ENCODE peak calls at places on chromosome 16, in five cellular contexts. One of them, this sample, is unnamed.
A peak's percentile ranks its signal among the peaks of the same experiment; 100 is the strongest.

GRCh38 chr16:5003211-5003610 is 30.5 kb downstream of the NAGPA start:
- ATAC-seq in RWPE2: no peak
- ATAC-seq in heart left ventricle: peak; percentile 28
- ATAC-seq in lung: no peak
- ATAC-seq in upper lobe of left lung: no peak
- ATAC-seq in this sample: no peak

GRCh38 chr16:12095275-12096161 is 119.0 kb downstream of the SNX29 start:
- ATAC-seq in RWPE2: no peak
- ATAC-seq in heart left ventricle: peak; percentile 57
- ATAC-seq in lung: peak; percentile 37
- ATAC-seq in upper lobe of left lung: peak; percentile 75
- ATAC-seq in this sample: peak; percentile 52

GRCh38 chr16:85911531-85911930 is 12.6 kb downstream of the IRF8 start:
- ATAC-seq in RWPE2: no peak
- ATAC-seq in heart left ventricle: no peak
- ATAC-seq in lung: no peak
- ATAC-seq in upper lobe of left lung: no peak
- ATAC-seq in this sample: no peak

GRCh38 chr16:11175850-11176341 is 80.1 kb downstream of the SOCS1 start:
- ATAC-seq in RWPE2: no peak
- ATAC-seq in heart left ventricle: no peak
- ATAC-seq in lung: no peak
- ATAC-seq in upper lobe of left lung: no peak
- ATAC-seq in this sample: no peak

GRCh38 chr16:10121496-10121895 is 60.7 kb downstream of the GRIN2A start:
- ATAC-seq in RWPE2: peak; percentile 78
- ATAC-seq in heart left ventricle: no peak
- ATAC-seq in lung: no peak
- ATAC-seq in upper lobe of left lung: no peak
- ATAC-seq in this sample: no peak

GRCh38 chr16:1972490-1972877 is 631 bp downstream of the TBL3 start:
- ATAC-seq in RWPE2: peak; percentile 23
- ATAC-seq in heart left ventricle: no peak
- ATAC-seq in lung: no peak
- ATAC-seq in upper lobe of left lung: peak; percentile 1
- ATAC-seq in this sample: no peak

GRCh38 chr16:20114356-20114755 is 40.7 kb upstream of the GPR139 start:
- ATAC-seq in RWPE2: peak; percentile 98
- ATAC-seq in heart left ventricle: no peak
- ATAC-seq in lung: no peak
- ATAC-seq in upper lobe of left lung: no peak
- ATAC-seq in this sample: no peak

GRCh38 chr16:70331588-70332358 is 14.9 kb upstream of the DDX19A start:
- ATAC-seq in RWPE2: peak; percentile 79
- ATAC-seq in heart left ventricle: peak; percentile 72
- ATAC-seq in lung: no peak
- ATAC-seq in upper lobe of left lung: no peak
- ATAC-seq in this sample: peak; percentile 53

GRCh38 chr16:1583180-1583579 is 28.7 kb downstream of the IFT140 start:
- ATAC-seq in RWPE2: no peak
- ATAC-seq in heart left ventricle: no peak
- ATAC-seq in lung: no peak
- ATAC-seq in upper lobe of left lung: no peak
- ATAC-seq in this sample: no peak

GRCh38 chr16:12539185-12539929 is 264.3 kb downstream of the CPPED1 start:
- ATAC-seq in RWPE2: no peak
- ATAC-seq in heart left ventricle: no peak
- ATAC-seq in lung: no peak
- ATAC-seq in upper lobe of left lung: no peak
- ATAC-seq in this sample: no peak

GRCh38 chr16:82070656-82071369 is 35.8 kb downstream of the HSD17B2 start:
- ATAC-seq in RWPE2: peak; percentile 95
- ATAC-seq in heart left ventricle: no peak
- ATAC-seq in lung: no peak
- ATAC-seq in upper lobe of left lung: no peak
- ATAC-seq in this sample: no peak

GRCh38 chr16:11781773-11782172 is 15.3 kb downstream of the ZC3H7A start:
- ATAC-seq in RWPE2: peak; percentile 88
- ATAC-seq in heart left ventricle: no peak
- ATAC-seq in lung: no peak
- ATAC-seq in upper lobe of left lung: no peak
- ATAC-seq in this sample: no peak

GRCh38 chr16:17467923-17468540 is 2.7 kb downstream of the XYLT1 start:
- ATAC-seq in RWPE2: no peak
- ATAC-seq in heart left ventricle: peak; percentile 71
- ATAC-seq in lung: peak; percentile 31
- ATAC-seq in upper lobe of left lung: peak; percentile 57
- ATAC-seq in this sample: no peak

GRCh38 chr16:17245727-17246576 is 224.8 kb downstream of the XYLT1 start:
- ATAC-seq in RWPE2: no peak
- ATAC-seq in heart left ventricle: no peak
- ATAC-seq in lung: no peak
- ATAC-seq in upper lobe of left lung: no peak
- ATAC-seq in this sample: no peak

GRCh38 chr16:57815987-57816745 is 13.9 kb upstream of the KIFC3 start:
- ATAC-seq in RWPE2: peak; percentile 82
- ATAC-seq in heart left ventricle: peak; percentile 94
- ATAC-seq in lung: peak; percentile 81
- ATAC-seq in upper lobe of left lung: peak; percentile 95
- ATAC-seq in this sample: peak; percentile 95

GRCh38 chr16:3472878-3473595 is 22.3 kb downstream of the C16orf90 start:
- ATAC-seq in RWPE2: no peak
- ATAC-seq in heart left ventricle: no peak
- ATAC-seq in lung: no peak
- ATAC-seq in upper lobe of left lung: no peak
- ATAC-seq in this sample: no peak

GRCh38 chr16:81711609-81712329 is 67.3 kb upstream of the PLCG2 start:
- ATAC-seq in RWPE2: peak; percentile 88
- ATAC-seq in heart left ventricle: no peak
- ATAC-seq in lung: no peak
- ATAC-seq in upper lobe of left lung: peak; percentile 46
- ATAC-seq in this sample: peak; percentile 26

GRCh38 chr16:85514601-85515318 is 98.4 kb upstream of the GSE1 start:
- ATAC-seq in RWPE2: peak; percentile 82
- ATAC-seq in heart left ventricle: peak; percentile 83
- ATAC-seq in lung: peak; percentile 67
- ATAC-seq in upper lobe of left lung: peak; percentile 61
- ATAC-seq in this sample: peak; percentile 75

GRCh38 chr16:22077700-22078313 is 14.5 kb upstream of the VWA3A start:
- ATAC-seq in RWPE2: peak; percentile 60
- ATAC-seq in heart left ventricle: no peak
- ATAC-seq in lung: no peak
- ATAC-seq in upper lobe of left lung: peak; percentile 77
- ATAC-seq in this sample: no peak

GRCh38 chr16:85583491-85584181 is 29.5 kb upstream of the GSE1 start:
- ATAC-seq in RWPE2: no peak
- ATAC-seq in heart left ventricle: no peak
- ATAC-seq in lung: no peak
- ATAC-seq in upper lobe of left lung: no peak
- ATAC-seq in this sample: no peak

GRCh38 chr16:84194470-84195200 is 3.7 kb downstream of the ADAD2 start:
- ATAC-seq in RWPE2: no peak
- ATAC-seq in heart left ventricle: no peak
- ATAC-seq in lung: no peak
- ATAC-seq in upper lobe of left lung: no peak
- ATAC-seq in this sample: no peak

GRCh38 chr16:6861136-6861535 is 471.5 kb upstream of the RBFOX1 start:
- ATAC-seq in RWPE2: no peak
- ATAC-seq in heart left ventricle: no peak
- ATAC-seq in lung: no peak
- ATAC-seq in upper lobe of left lung: no peak
- ATAC-seq in this sample: no peak

GRCh38 chr16:48025359-48025758 is 130.4 kb downstream of the ABCC12 start:
- ATAC-seq in RWPE2: no peak
- ATAC-seq in heart left ventricle: no peak
- ATAC-seq in lung: no peak
- ATAC-seq in upper lobe of left lung: no peak
- ATAC-seq in this sample: no peak
- H3K4me3 ChIP-seq in RWPE2: no peak overlapping the region
- H3K4me3 ChIP-seq in heart left ventricle: no peak overlapping the region
- H3K4me3 ChIP-seq in lung: no peak overlapping the region
- H3K4me3 ChIP-seq in upper lobe of left lung: no peak overlapping the region
- H3K4me3 ChIP-seq in this sample: no peak overlapping the region

GRCh38 chr16:65769776-65770438 is 596.6 kb upstream of the CDH5 start:
- ATAC-seq in RWPE2: no peak
- ATAC-seq in heart left ventricle: no peak
- ATAC-seq in lung: no peak
- ATAC-seq in upper lobe of left lung: no peak
- ATAC-seq in this sample: no peak

GRCh38 chr16:65769055-65769465 is 597.4 kb upstream of the CDH5 start:
- ATAC-seq in RWPE2: no peak
- ATAC-seq in heart left ventricle: no peak
- ATAC-seq in lung: no peak
- ATAC-seq in upper lobe of left lung: no peak
- ATAC-seq in this sample: no peak

GRCh38 chr16:65770752-65771151 is 595.7 kb upstream of the CDH5 start:
- ATAC-seq in RWPE2: no peak
- ATAC-seq in heart left ventricle: no peak
- ATAC-seq in lung: no peak
- ATAC-seq in upper lobe of left lung: no peak
- ATAC-seq in this sample: no peak

GRCh38 chr16:65763640-65764305 is 602.7 kb upstream of the CDH5 start:
- ATAC-seq in RWPE2: no peak
- ATAC-seq in heart left ventricle: no peak
- ATAC-seq in lung: no peak
- ATAC-seq in upper lobe of left lung: no peak
- ATAC-seq in this sample: no peak

DNA sequence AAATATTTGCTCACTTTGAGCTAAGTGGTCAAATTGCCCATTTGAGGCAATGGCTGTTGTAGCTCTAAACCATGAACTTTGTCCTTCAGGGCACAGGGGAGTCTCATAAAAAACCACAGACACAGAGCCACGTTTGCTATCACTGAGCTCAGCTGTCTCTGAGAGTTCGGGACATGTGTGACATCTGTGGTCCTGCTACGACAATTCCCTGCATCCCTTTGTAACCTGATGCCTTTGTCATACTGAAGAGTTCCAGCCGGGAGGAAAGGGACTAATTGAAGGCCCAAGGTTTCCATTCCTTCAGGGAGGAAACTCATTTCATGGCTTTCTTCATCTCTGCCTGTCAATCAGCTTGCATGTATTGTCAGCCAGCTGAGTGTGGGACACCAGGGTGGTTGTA is 599.4 kb upstream of the CDH5 start:
- ATAC-seq in RWPE2: no peak
- ATAC-seq in heart left ventricle: no peak
- ATAC-seq in lung: no peak
- ATAC-seq in upper lobe of left lung: no peak
- ATAC-seq in this sample: no peak
- H3K4me1 ChIP-seq in RWPE2: peaks cover 3% of the 10 kb centered on the region
- H3K4me1 ChIP-seq in heart left ventricle: no peaks in the 10 kb centered on the region
- H3K4me1 ChIP-seq in lung: no peaks in the 10 kb centered on the region
- H3K4me1 ChIP-seq in upper lobe of left lung: no peaks in the 10 kb centered on the region
- H3K4me1 ChIP-seq in this sample: no peaks in the 10 kb centered on the region

DNA sequence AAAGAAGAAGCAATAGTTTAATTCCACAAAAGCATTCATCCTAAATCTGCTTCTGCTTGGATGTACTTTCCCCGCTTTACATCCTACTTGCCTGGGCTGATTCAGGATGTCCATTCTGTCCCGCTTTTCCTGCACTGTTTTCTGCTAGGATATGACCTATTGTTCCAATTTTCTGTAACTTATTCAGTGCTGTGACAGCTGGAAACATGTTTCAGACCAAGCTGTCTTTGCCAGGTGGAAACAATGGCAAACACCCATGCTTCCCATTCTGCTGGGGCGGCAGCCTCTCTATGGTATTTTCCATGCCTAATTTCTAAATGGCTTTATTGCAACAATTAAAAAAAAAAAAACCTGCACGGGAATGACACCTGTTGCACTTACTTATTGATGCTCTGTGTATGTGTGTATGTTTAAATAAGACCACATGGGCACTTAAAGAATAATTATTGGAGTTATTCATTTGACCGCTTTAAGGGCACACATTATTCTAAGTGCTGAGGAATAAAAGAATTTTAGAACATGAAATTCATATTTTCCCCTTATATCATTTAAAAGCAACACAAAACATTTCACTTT is 21.0 kb downstream of the COQ7 start:
- ATAC-seq in RWPE2: no peak
- ATAC-seq in heart left ventricle: no peak
- ATAC-seq in lung: no peak
- ATAC-seq in upper lobe of left lung: no peak
- ATAC-seq in this sample: no peak
- H3K4me3 ChIP-seq in RWPE2: no peak overlapping the region
- H3K4me3 ChIP-seq in heart left ventricle: no peak overlapping the region
- H3K4me3 ChIP-seq in lung: no peak overlapping the region
- H3K4me3 ChIP-seq in upper lobe of left lung: no peak overlapping the region
- H3K4me3 ChIP-seq in this sample: no peak overlapping the region

GRCh38 chr16:87765473-87765775 is 362 bp downstream of the KLHDC4 start:
- ATAC-seq in RWPE2: peak; percentile 30
- ATAC-seq in heart left ventricle: no peak
- ATAC-seq in lung: no peak
- ATAC-seq in upper lobe of left lung: peak; percentile 39
- ATAC-seq in this sample: peak; percentile 42

GRCh38 chr16:87765776-87766484 is at the start of gene KLHDC4:
- ATAC-seq in RWPE2: peak; percentile 83
- ATAC-seq in heart left ventricle: peak; percentile 81
- ATAC-seq in lung: peak; percentile 94
- ATAC-seq in upper lobe of left lung: peak; percentile 97
- ATAC-seq in this sample: peak; percentile 93

GRCh38 chr16:87762620-87763019 is 3.2 kb downstream of the KLHDC4 start:
- ATAC-seq in RWPE2: peak; percentile 41
- ATAC-seq in heart left ventricle: no peak
- ATAC-seq in lung: no peak
- ATAC-seq in upper lobe of left lung: no peak
- ATAC-seq in this sample: no peak

GRCh38 chr16:87766485-87766797 is 655 bp upstream of the KLHDC4 start:
- ATAC-seq in RWPE2: no peak
- ATAC-seq in heart left ventricle: no peak
- ATAC-seq in lung: no peak
- ATAC-seq in upper lobe of left lung: no peak
- ATAC-seq in this sample: no peak

DNA sequence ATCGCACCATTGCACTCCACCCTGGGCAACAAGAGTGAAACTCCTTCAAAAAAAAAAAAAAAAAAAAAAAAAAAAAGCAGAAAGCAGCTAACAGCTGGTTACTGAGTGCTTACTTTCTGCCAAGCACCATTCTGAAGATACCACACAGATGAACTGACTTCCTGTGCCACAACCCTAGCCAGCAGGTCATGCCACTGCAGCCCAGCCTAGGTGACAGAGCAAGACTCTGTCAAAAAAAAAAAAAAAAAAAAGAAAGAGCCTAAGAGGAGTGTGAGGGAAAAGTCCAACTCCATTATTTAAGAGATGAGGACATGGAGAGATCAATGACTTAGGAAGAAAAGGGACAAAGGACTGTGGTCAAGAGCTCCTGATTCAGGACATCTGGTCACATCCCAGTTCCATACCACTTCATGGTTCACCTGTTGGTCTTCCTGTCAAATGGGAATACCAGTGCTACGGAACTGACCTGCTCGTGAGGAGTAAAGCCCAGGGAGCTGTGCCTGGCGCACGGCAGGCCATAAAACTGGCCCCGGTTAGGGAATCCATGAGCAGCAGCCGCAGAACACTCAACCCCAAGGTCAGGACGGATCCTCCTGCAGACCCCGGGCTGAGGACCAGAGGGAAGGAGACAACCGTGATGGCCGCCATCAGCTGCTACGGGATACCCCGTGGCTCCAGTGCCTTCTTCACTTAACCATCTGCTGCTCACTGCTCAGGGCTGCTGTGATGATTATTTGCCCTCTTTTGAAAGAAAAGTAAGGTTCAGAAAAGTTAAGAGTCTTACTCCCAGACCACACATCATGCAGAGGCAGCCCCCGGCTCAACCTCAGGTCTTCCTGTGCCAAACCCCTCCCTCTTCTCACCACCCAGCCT is 950 bp downstream of the KLHDC4 start:
- ATAC-seq in RWPE2: no peak
- ATAC-seq in heart left ventricle: no peak
- ATAC-seq in lung: no peak
- ATAC-seq in upper lobe of left lung: no peak
- ATAC-seq in this sample: no peak
- H3K4me1 ChIP-seq in RWPE2: peaks cover 7% of the 10 kb centered on the region
- H3K4me1 ChIP-seq in heart left ventricle: peaks cover 5% of the 10 kb centered on the region
- H3K4me1 ChIP-seq in lung: no peaks in the 10 kb centered on the region
- H3K4me1 ChIP-seq in upper lobe of left lung: peaks cover 18% of the 10 kb centered on the region
- H3K4me1 ChIP-seq in this sample: peaks cover 29% of the 10 kb centered on the region

This sample was measured in gastroesophageal sphincter.